ENCODE peak calls at places on chromosomes 4 and X, in five cellular contexts. A is H1, I is astrocyte, B is colonic mucosa, K is Peyer's patch. G is an unnamed sample.

GRCh38 chr4:103098331-103098730 is 1.3 kb downstream of the BDH2 start:
- DNase-seq in A (no peak), I (no peak), B (no peak), K (no peak), G (no peak)

GRCh38 chrX:9977642-9978041 is 10.5 kb downstream of the CLDN34 start:
- DNase-seq in A (no peak), I (no peak), B (no peak), K (no peak), G (no peak)

GRCh38 chrX:149630681-149631292 is 805 bp downstream of the TMEM185A start:
- DNase-seq in A (no peak), I (peak; percentile 33), B (no peak), K (no peak), G (no peak)

GRCh38 chr4:21177092-21177491 is 476.8 kb downstream of the PACRGL start:
- DNase-seq in A (no peak), I (no peak), B (no peak), K (no peak), G (no peak)

GRCh38 chr4:11497972-11498371 is 69.3 kb upstream of the HS3ST1 start:
- DNase-seq in A (no peak), I (no peak), B (no peak), K (no peak), G (no peak)

GRCh38 chr4:94605241-94605640 is 152.5 kb upstream of the BMPR1B start:
- DNase-seq in A (no peak), I (no peak), B (no peak), K (no peak), G (no peak)

GRCh38 chr4:67288964-67289363 is 256.3 kb downstream of the CENPC start:
- DNase-seq in A (peak; percentile 75), I (no peak), B (no peak), K (no peak), G (peak; percentile 33)

GRCh38 chrX:23626651-23627050 is 40.6 kb upstream of the PRDX4 start:
- DNase-seq in A (no peak), I (no peak), B (no peak), K (no peak), G (no peak)

GRCh38 chrX:12949927-12950656 is 24.8 kb upstream of the TMSB4X start:
- DNase-seq in A (no peak), I (peak; percentile 87), B (peak; percentile 88), K (peak; percentile 76), G (no peak)

GRCh38 chr4:2371765-2372487 is 46.5 kb downstream of the ZFYVE28 start:
- DNase-seq in A (no peak), I (no peak), B (no peak), K (peak; percentile 34), G (no peak)

DNA sequence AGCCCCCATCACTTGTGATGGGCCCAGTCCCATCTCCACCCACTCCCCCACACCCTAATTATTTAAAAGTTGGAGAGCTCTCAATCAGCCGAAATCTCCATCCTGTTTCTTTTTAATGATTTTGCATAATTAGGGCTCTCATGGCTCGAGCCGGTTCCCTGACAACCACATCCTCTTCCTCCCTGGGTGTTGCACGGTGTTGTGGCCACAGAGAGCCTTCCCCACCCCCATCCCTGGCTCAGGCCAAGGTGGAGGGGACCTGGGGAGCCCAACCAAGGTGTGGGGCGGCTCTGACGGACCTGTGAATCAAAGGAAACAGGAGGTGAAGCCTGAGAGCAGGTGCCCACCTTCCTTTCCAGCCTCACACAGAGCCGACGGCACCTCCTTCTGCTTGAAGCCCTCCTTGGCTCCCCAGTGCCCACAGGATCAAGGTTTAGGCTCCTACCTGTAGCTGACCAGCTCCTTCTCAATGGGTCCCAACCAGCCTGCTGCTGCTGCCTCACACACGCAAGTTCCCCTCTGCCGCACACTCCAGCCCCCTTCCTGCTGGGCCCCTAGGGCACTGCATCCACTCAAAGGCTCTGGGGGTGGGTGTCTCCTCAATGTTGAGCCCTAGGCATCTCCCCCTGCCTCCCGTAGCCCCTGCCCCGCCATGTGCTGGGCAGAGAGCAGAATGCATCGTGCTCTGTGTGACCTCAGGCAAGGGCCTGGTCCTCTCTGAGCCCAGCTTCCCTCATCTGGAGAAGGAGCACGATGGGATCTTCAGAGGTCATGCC is 68.7 kb downstream of the WFS1 start:
- DNase-seq in A (no peak), I (no peak), B (no peak), K (no peak), G (no peak)
- H3K4me1 ChIP-seq in A (no peaks in the 10 kb centered on the region), I (no peaks in the 10 kb centered on the region), B (no peaks in the 10 kb centered on the region), K (no peaks in the 10 kb centered on the region), G (no peaks in the 10 kb centered on the region)

DNA sequence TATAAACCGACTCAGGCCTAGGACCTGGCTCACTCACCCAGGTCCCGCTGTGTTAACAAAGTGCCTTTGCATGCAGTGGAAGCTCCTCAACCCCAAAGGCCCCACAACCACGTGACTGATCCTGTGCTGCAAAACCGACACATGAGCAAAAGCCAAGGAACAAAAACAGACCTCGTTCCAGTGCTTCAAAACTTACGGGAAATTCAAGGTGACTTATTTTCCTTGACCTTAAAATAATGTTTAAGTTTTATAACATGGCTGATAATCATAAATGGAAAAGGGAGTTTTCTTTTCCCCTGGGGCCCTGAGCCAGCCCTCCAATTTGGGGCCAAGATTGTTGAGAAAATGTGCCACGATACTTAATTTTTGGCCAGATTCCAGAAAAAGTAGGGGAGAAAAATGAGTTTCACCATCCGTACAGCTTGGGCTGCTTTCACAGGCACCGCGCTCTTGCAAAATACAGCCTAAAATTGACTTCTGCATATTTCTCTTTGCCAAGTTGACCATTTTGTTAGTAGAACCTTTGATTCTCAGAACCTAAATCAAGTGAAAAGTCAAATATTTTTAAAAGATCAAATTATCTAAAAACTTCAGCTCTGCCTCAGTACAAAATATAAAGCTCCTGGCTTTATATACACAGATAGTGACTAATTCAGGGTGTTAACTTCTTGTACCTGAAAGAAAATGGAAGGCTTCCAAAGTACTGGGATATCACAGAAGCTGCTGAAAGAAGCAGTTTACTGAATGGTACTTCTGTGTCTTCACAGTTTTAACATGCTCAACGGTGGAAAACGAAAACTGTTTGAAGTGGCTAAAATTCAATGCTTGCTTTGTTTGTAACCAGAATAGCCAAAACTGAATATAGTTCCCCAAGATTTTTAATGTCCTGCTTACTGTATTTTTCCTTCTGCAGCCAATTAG is 93.8 kb downstream of the APBB2 start:
- DNase-seq in A (no peak), I (peak; percentile 48), B (no peak), K (no peak), G (no peak)
- H3K4me1 ChIP-seq in A (peaks cover 5% of the 10 kb centered on the region), I (peaks cover 15% of the 10 kb centered on the region), B (peaks cover 5% of the 10 kb centered on the region), K (peaks cover 15% of the 10 kb centered on the region), G (peaks cover 3% of the 10 kb centered on the region)

DNA sequence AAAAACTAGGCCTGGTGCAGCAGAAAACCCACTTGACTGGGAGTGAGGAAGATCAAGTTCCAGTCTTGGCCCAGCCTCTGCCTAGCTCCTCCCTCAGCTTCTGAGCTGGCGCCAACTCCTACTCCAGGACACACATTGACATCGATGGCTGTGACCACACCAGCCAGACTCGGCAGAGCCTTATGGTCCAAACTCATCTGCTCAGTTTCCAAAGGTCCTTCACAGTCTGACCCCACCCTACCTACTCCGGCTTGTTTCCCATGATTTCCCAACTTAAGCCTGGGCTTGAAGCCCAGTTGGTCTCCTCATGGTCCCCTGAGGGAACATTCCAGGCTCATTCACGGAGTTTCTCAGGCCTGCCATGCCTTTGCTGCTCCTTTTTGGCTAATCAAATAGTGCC is 10.1 kb downstream of the ELF4 start:
- DNase-seq in A (no peak), I (no peak), B (peak; percentile 67), K (peak; percentile 69), G (no peak)
- H3K4me1 ChIP-seq in A (peaks cover 2% of the 10 kb centered on the region), I (no peaks in the 10 kb centered on the region), B (no peaks in the 10 kb centered on the region), K (peaks cover 30% of the 10 kb centered on the region), G (peaks cover 2% of the 10 kb centered on the region)

DNA sequence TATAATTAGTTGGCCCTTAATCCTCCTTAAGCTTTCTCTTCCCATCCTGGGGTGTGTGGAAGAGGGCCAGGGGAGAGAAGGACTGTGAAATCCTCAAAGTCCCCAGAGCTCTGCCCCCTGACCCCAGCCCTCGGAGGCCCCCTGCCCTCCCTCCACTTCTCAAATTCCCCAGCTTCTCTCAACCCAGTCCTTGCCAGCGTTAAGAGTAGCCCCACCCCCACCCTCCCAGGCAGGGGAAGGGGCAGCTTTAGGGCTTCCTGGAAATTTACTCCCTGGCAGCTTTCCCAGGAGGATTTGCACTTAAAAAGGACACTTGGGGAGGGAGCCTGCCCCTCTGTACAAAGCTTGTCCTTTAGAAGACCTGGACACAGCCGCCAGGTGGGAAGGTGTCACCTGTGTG is 11.8 kb upstream of the CD40LG start:
- DNase-seq in A (peak; percentile 48), I (no peak), B (no peak), K (no peak), G (peak; percentile 2)
- H3K4me1 ChIP-seq in A (peaks cover 6% of the 10 kb centered on the region), I (no peaks in the 10 kb centered on the region), B (no peaks in the 10 kb centered on the region), K (no peaks in the 10 kb centered on the region), G (no peaks in the 10 kb centered on the region)

DNA sequence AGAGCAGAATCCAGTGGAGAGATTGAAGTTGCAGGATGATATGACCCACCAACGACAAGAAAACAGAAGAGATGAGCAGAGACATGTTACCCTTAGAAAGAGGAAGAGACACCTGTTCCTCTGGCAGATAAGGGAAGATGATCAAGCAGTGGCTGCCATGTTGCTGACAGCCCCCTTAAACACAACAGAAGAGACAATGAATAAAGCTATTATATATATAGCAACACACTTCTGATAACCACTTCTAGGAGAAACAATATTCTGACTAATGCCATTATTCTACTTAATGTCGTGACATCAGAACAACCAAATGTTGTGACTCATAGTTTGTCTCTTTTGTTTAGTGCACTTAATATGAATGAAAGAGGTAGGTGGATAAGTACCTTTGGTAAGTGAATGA is 44.9 kb downstream of the SH3RF1 start:
- DNase-seq in A (no peak), I (peak; percentile 74), B (no peak), K (no peak), G (no peak)
- H3K4me1 ChIP-seq in A (no peaks in the 10 kb centered on the region), I (peaks cover 37% of the 10 kb centered on the region), B (peaks cover 4% of the 10 kb centered on the region), K (peaks cover 33% of the 10 kb centered on the region), G (no peaks in the 10 kb centered on the region)

GRCh38 chr4:6280365-6280996 is 10.8 kb downstream of the WFS1 start:
- DNase-seq in A (no peak), I (no peak), B (no peak), K (no peak), G (no peak)
- H3K4me1 ChIP-seq in A (no peaks in the 10 kb centered on the region), I (peaks cover 14% of the 10 kb centered on the region), B (no peaks in the 10 kb centered on the region), K (peaks cover 61% of the 10 kb centered on the region), G (no peaks in the 10 kb centered on the region)

GRCh38 chr4:108163352-108163751 is 5.4 kb downstream of the LEF1 start:
- DNase-seq in A (no peak), I (no peak), B (no peak), K (no peak), G (no peak)

GRCh38 chr4:108157655-108158054 is 11.1 kb downstream of the LEF1 start:
- DNase-seq in A (no peak), I (no peak), B (no peak), K (no peak), G (no peak)

GRCh38 chr4:108159845-108160244 is 8.9 kb downstream of the LEF1 start:
- DNase-seq in A (no peak), I (no peak), B (no peak), K (no peak), G (no peak)

GRCh38 chr4:108156391-108156790 is 12.3 kb downstream of the LEF1 start:
- DNase-seq in A (no peak), I (no peak), B (no peak), K (no peak), G (no peak)

GRCh38 chr4:108160741-108161352 is 7.9 kb downstream of the LEF1 start:
- DNase-seq in A (no peak), I (no peak), B (no peak), K (no peak), G (no peak)
- H3K4me1 ChIP-seq in A (peaks cover 12% of the 10 kb centered on the region), I (no peaks in the 10 kb centered on the region), B (no peaks in the 10 kb centered on the region), K (peaks cover 2% of the 10 kb centered on the region), G (no peaks in the 10 kb centered on the region)

G was measured in iPS DF 6.9.